ENCODE peak calls at places on chromosomes 11 and 22, in six cellular contexts. C is H1, O is HCT116, L is K562, Y is HepG2, E is GM12878. X is an unnamed sample.

GRCh38 chr11:7046474-7046873 is 26.2 kb downstream of the NLRP14 start:
- DNase-seq in O (no peak), E (no peak), C (no peak), Y (no peak), L (no peak), X (no peak)

GRCh38 chr22:41085842-41086241 is 6.5 kb upstream of the EP300 start:
- DNase-seq in C (no peak), L (no peak), E (no peak), Y (no peak), O (no peak), X (no peak)

GRCh38 chr11:100849009-100849913 is 162.2 kb downstream of the ARHGAP42 start:
- DNase-seq in E (no peak), Y (no peak), L (no peak), C (no peak), O (no peak), X (no peak)

GRCh38 chr11:74004694-74005615 is 3.9 kb downstream of the UCP3 start:
- DNase-seq in C (no peak), E (no peak), L (peak), O (no peak), Y (no peak), X (no peak)

GRCh38 chr11:104060004-104060403 is 23.6 kb downstream of the DDI1 start:
- DNase-seq in E (no peak), L (no peak), C (no peak), O (no peak), Y (no peak), X (no peak)

GRCh38 chr11:43261775-43262174 is 50.0 kb upstream of the API5 start:
- DNase-seq in E (no peak), L (no peak), O (no peak), C (no peak), Y (no peak), X (no peak)

GRCh38 chr11:68859123-68859522 is 17.4 kb upstream of the CPT1A start:
- DNase-seq in E (no peak), L (no peak), O (no peak), C (no peak), Y (no peak), X (no peak)

GRCh38 chr11:18310800-18311340 is 11.1 kb downstream of the HPS5 start:
- DNase-seq in E (peak), O (no peak), C (no peak), L (no peak), Y (no peak), X (no peak)

GRCh38 chr11:46475926-46476545 is 84.5 kb upstream of the CHRM4 start:
- DNase-seq in C (no peak), E (peak), O (no peak), Y (no peak), L (no peak), X (no peak)

GRCh38 chr11:77191429-77191822 is 63.4 kb downstream of the MYO7A start:
- DNase-seq in E (no peak), C (no peak), Y (no peak), L (peak), O (peak), X (no peak)

GRCh38 chr11:94675239-94675638 is 92.9 kb upstream of the AMOTL1 start:
- DNase-seq in L (no peak), C (no peak), E (no peak), O (no peak), Y (no peak), X (no peak)

GRCh38 chr11:83694191-83694905 is 408.2 kb upstream of the CCDC90B start:
- DNase-seq in Y (no peak), L (no peak), C (no peak), E (no peak), O (no peak), X (no peak)

GRCh38 chr11:4480577-4481539 is 1.6 kb upstream of the OR52K1 start:
- DNase-seq in L (peak), E (no peak), O (no peak), Y (no peak), C (no peak), X (no peak)

GRCh38 chr11:36037031-36037430 is 93.2 kb downstream of the LDLRAD3 start:
- DNase-seq in Y (no peak), C (no peak), E (no peak), L (no peak), O (no peak), X (no peak)

GRCh38 chr22:11605468-11605981 is 3922.5 kb upstream of the OR11H1 start:
- DNase-seq in E (no peak), L (no peak), O (no peak), C (no peak), Y (no peak), X (no peak)

GRCh38 chr22:44309137-44309536 is 3.6 kb downstream of the SHISAL1 start:
- DNase-seq in E (no peak), C (no peak), L (no peak), O (peak), Y (no peak), X (no peak)

GRCh38 chr11:17164361-17165246 is 43.2 kb downstream of the PIK3C2A start:
- DNase-seq in O (no peak), E (no peak), L (peak), Y (peak), C (no peak), X (no peak)

GRCh38 chr11:76233936-76234703 is 27.8 kb upstream of the WNT11 start:
- DNase-seq in O (no peak), E (peak), L (peak), Y (no peak), C (no peak), X (no peak)

GRCh38 chr11:1303973-1304372 is 5.5 kb downstream of the TOLLIP start:
- DNase-seq in O (no peak), E (no peak), Y (no peak), L (no peak), C (no peak), X (no peak)

GRCh38 chr11:72222907-72223614 is 1.5 kb upstream of the INPPL1 start:
- DNase-seq in Y (peak), C (peak), L (peak), E (peak), O (peak), X (peak)

GRCh38 chr11:129639300-129639699 is 176.3 kb upstream of the TMEM45B start:
- DNase-seq in L (no peak), E (no peak), Y (peak), C (no peak), O (peak), X (no peak)

GRCh38 chr11:113090716-113091577 is 129.7 kb downstream of the NCAM1 start:
- DNase-seq in L (no peak), C (no peak), Y (no peak), E (no peak), O (no peak), X (no peak)

GRCh38 chr11:46345881-46346484 is 1.3 kb upstream of the DGKZ start:
- DNase-seq in E (no peak), Y (no peak), C (no peak), L (no peak), O (no peak), X (no peak)

GRCh38 chr22:36257308-36257707 is 4.4 kb downstream of the APOL1 start:
- DNase-seq in E (no peak), Y (no peak), O (no peak), C (no peak), L (no peak), X (no peak)

GRCh38 chr11:450809-451451 is 851 bp downstream of the PTDSS2 start:
- DNase-seq in C (no peak), L (peak), O (peak), Y (peak), E (no peak), X (peak)

GRCh38 chr11:34150494-34151151 is 45.2 kb downstream of the NAT10 start:
- DNase-seq in L (no peak), Y (no peak), O (no peak), E (no peak), C (no peak), X (no peak)

GRCh38 chr11:44010789-44011251 is 37.0 kb upstream of the ACCSL start:
- DNase-seq in E (no peak), L (no peak), Y (no peak), C (no peak), O (no peak), X (no peak)

GRCh38 chr22:36166518-36167220 is 6.1 kb upstream of the APOL3 start:
- DNase-seq in C (no peak), E (no peak), Y (no peak), O (no peak), L (no peak), X (no peak)

GRCh38 chr11:92776676-92777075 is 192.8 kb upstream of the MTNR1B start:
- DNase-seq in C (no peak), L (no peak), O (no peak), E (no peak), Y (no peak), X (no peak)

GRCh38 chr11:72232260-72233055 is 7.9 kb downstream of the INPPL1 start:
- DNase-seq in O (no peak), C (no peak), L (no peak), Y (no peak), E (no peak), X (no peak)

GRCh38 chr11:35566161-35566560 is 40.7 kb upstream of the PAMR1 start:
- DNase-seq in O (no peak), C (no peak), Y (no peak), L (no peak), E (no peak), X (no peak)

DNA sequence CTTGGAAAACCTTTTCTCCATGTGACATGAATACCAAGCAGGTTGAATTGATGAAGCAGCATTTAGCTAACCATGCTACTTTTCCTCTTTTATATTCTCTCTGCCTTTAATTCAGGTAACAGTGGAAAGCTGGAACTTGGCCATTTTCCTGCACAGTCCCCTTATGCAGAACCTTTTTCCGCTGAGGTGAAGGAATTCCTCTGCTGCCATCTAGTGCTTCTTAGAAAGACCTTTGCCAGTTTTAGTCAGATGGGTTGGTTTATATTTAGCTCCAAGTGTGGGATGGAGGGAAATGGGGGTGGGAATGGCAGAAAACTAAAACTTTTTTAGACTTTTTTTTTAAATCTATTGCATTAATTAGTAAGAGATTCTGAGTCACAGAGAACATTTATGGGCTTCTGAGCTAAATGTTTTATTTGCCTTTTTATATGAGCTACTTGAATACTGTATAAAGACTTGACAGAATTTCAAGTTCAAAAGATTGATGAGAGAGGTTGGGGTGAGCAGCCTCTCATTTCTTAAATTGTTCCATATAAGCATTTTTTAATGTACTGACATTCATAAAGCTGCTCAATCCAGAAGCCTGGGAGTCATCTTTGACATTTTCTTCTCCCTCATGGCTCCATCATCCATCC is 153.9 kb upstream of the ZC3H12C start:
- DNase-seq in L (peak), C (no peak), O (peak), E (no peak), Y (peak), X (peak)
- TF ChIP-seq YY1 in L (no peak), C (no peak), O (peak), E (peak), Y (no peak), X (no peak)

GRCh38 chr11:67666676-67667489 is 7.5 kb downstream of the ALDH3B2 start:
- DNase-seq in E (no peak), Y (no peak), O (no peak), C (no peak), L (no peak), X (no peak)
- TF ChIP-seq YY1 in E (no peak), Y (no peak), O (no peak), C (no peak), L (no peak), X (no peak)

DNA sequence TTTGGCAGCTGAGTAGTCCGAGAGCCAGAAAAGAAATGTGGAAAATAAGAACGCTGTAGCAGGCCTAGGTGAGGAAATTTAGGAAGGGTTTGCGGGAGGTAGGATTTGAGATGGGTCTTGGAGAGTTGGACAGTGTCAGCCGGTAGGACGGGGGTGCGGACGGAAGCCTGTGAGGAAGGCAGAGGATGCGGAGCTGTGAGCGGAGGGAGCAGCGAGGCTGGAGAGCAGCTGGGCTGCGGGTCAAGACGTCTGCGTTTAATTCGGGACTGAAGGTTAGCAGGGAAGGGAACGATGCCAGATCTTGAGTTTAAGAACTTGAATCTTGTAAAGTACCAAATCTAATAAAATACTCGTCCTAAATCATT is 669 bp upstream of the TIGD3 start:
- DNase-seq in L (no peak), E (no peak), C (no peak), O (no peak), Y (no peak), X (no peak)
- TF ChIP-seq YY1 in L (no peak), E (no peak), C (no peak), O (no peak), Y (no peak), X (no peak)

DNA sequence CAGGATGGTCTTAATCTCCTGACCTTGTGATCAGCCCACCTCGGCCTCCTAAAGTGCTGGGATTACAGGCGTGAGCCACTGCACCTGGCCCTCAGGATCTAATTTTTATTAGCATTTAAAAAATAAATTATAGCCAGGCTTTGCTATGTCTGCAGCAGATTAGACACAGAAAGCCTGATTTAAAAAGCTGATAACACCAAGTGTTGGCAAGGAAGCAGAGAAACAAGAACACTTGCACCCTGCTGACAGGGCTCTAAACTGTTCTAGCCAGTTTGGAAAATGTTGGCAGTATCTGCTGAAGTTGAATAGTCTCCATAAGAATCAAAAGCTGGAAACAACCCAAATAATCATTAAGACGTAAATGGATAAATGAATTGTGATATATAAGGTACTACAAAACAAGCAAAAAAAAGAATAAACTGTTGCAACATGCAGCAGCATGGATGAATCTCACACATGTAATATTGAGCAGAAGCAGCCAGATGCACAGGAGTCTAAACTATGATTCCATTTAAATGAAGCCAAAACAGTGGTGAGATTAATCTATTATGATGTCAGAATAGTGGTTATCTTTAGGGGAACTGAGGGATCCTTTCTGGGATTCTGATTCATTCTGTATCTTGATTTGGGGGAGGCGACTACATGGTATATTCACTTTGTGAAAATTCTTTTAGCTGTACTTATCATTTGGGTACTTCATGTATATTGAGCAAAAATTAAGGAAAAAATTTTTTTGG is 40.4 kb upstream of the ADORA2A start:
- DNase-seq in E (no peak), C (no peak), Y (no peak), L (no peak), O (no peak), X (no peak)
- TF ChIP-seq YY1 in E (no peak), C (no peak), Y (no peak), L (no peak), O (no peak), X (no peak)

DNA sequence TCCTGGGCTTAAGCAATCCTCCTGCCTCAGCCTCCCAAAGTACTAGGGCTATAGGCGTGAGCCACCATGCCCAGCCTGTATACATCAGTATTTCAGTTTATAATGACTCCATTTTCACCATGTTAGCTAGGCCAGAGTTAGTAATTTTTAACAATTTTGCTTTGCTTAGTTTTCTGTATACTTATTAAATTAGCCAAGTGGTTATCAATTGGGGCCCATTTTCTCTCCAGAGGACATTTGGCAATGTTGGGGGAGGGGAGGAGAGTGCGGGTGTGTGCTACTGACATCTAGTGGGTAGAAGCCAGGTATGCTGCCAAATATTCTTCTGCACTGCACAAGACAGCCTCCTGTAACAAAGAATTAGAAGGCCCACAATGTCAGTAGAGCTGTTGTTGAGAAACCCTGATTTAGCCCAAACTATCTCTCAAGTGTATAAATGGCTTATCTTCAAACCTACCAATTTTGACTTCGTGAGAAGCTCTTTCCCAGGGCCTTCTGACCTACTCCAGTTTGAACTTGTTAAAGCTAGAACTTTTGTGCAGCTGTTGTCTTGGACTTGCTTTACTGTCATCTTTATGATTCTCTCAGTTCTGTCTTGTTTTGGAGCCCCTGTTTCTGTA is 7.5 kb downstream of the USP47 start:
- DNase-seq in Y (peak), O (peak), E (peak), L (peak), C (no peak), X (no peak)
- TF ChIP-seq YY1 in Y (no peak), O (peak), E (peak), L (no peak), C (peak), X (no peak)

GRCh38 chr22:23218053-23218866 is 38.0 kb downstream of the BCR start:
- DNase-seq in O (no peak), E (no peak), C (no peak), Y (no peak), L (no peak), X (no peak)

GRCh38 chr22:23219787-23220484 is 39.6 kb downstream of the BCR start:
- DNase-seq in O (no peak), L (peak), C (no peak), E (peak), Y (no peak), X (no peak)

GRCh38 chr22:23219317-23219716 is 39.0 kb downstream of the BCR start:
- DNase-seq in C (no peak), O (no peak), Y (no peak), E (no peak), L (no peak), X (no peak)

GRCh38 chr22:23217171-23218052 is 37.1 kb downstream of the BCR start:
- DNase-seq in O (no peak), L (no peak), C (no peak), E (no peak), Y (no peak), X (no peak)

DNA sequence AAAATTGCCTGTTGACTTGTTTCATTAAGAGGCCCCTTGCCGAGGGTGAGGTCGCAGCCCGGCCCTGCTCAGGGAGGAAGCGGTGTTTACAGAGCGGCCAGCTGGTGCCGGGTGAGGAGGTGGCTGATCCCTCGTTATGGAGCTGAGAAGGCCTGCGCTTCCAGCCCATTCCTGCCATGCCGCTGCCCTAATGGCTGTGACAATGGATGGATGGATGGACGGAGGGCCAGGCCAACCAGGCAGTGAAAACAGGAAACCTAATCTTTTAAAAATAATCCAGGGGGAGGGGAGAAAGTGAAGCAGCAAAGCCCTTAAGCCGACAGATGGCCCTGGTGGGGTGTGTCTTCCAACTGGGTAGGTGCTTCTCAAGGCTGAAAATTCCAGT is 38.5 kb downstream of the BCR start:
- DNase-seq in O (no peak), L (peak), C (no peak), Y (peak), E (no peak), X (peak)
- TF ChIP-seq YY1 in O (no peak), L (no peak), C (no peak), Y (no peak), E (no peak), X (no peak)